ENCODE peak calls at places on chromosome 15, in four cellular contexts. X is T follicular helper cell; Q is activated naive CD4-positive, alpha-beta T cell; P is fibroblast of pulmonary artery. I is an unnamed sample.
A peak's percentile ranks its signal among the peaks of the same experiment; 100 is the strongest.

GRCh38 chr15:96029172-96029571 is 301.3 kb upstream of the NR2F2 start:
- DNase-seq in P (no peak), Q (no peak), X (no peak), I (no peak)

GRCh38 chr15:40904552-40905201 is 10.4 kb downstream of the VPS18 start:
- DNase-seq in X (no peak), P (no peak), Q (no peak), I (no peak)

GRCh38 chr15:79168922-79169322 is 78.3 kb upstream of the RASGRF1 start:
- DNase-seq in P (peak; percentile 64), X (no peak), Q (no peak), I (peak; percentile 64)

GRCh38 chr15:63035977-63036376 is 6.6 kb upstream of the TPM1 start:
- DNase-seq in X (no peak), Q (no peak), P (no peak), I (no peak)

GRCh38 chr15:44550256-44550655 is 13.3 kb downstream of the EIF3J start:
- DNase-seq in Q (no peak), X (no peak), P (peak; percentile 67), I (no peak)

GRCh38 chr15:55183679-55184078 is 13.1 kb downstream of the RSL24D1 start:
- DNase-seq in Q (no peak), X (no peak), P (no peak), I (no peak)

GRCh38 chr15:87269566-87269965 is 987.0 kb downstream of the NTRK3 start:
- DNase-seq in Q (no peak), X (no peak), P (no peak), I (no peak)

GRCh38 chr15:57012557-57012956 is 94.1 kb downstream of the TCF12 start:
- DNase-seq in X (no peak), P (no peak), Q (no peak), I (no peak)

GRCh38 chr15:40440300-40441011 is at the start of gene BAHD1:
- DNase-seq in P (peak; percentile 94), Q (peak; percentile 80), X (peak; percentile 89), I (peak; percentile 83)